ENCODE peak calls at places on chromosomes 11 and 22, in nine cellular contexts. P is GM12865; I is activated CD8-positive, alpha-beta memory T cell treated with anti-CD3 and anti-CD28 coated beads, Interleukin-2, amount 50 U/mL, for 48 hours; Y is activated effector memory CD4-positive, alpha-beta T cell treated with anti-CD3 and anti-CD28 coated beads, Interleukin-2, amount 50 U/mL, for 16 hours; R is astrocyte; L is HEK293T; X is Right ventricle myocardium inferior; A is NCI-H774; K is GM10248. Z is an unnamed sample.

GRCh38 chr11:27246925-27247324 is 116.1 kb downstream of the CCDC34 start:
- DNase-seq in I (no peak), Y (no peak), R (peak; percentile 86), K (no peak), P (no peak), A (no peak), X (no peak), L (no peak), Z (no peak)

GRCh38 chr11:67634366-67635230 is 4.9 kb upstream of the NUDT8 start:
- DNase-seq in A (no peak), Y (peak; percentile 47), I (no peak), P (no peak), K (no peak), L (no peak), R (no peak), X (no peak), Z (no peak)

GRCh38 chr11:32473282-32473909 is 38.1 kb upstream of the WT1 start:
- DNase-seq in Y (no peak), P (no peak), I (no peak), X (no peak), L (no peak), K (no peak), A (no peak), R (no peak), Z (no peak)

GRCh38 chr11:86990520-86990919 is 35.3 kb upstream of the FZD4 start:
- DNase-seq in X (no peak), P (no peak), K (no peak), Y (no peak), A (no peak), I (no peak), R (peak; percentile 82), L (no peak), Z (no peak)

GRCh38 chr22:46425011-46425410 is 89.5 kb downstream of the TRMU start:
- DNase-seq in I (no peak), P (no peak), L (no peak), Y (no peak), R (peak; percentile 99), X (no peak), A (no peak), K (no peak), Z (peak; percentile 13)

GRCh38 chr11:23006730-23007129 is 146.5 kb upstream of the CCDC179 start:
- DNase-seq in L (no peak), R (no peak), A (no peak), Y (no peak), K (no peak), P (no peak), I (no peak), X (no peak), Z (no peak)

GRCh38 chr22:38135133-38135706 is 24.7 kb upstream of the BAIAP2L2 start:
- DNase-seq in P (no peak), X (no peak), K (no peak), L (no peak), Y (no peak), A (no peak), I (no peak), R (peak; percentile 80), Z (no peak)

GRCh38 chr11:9760180-9760550 is 96.3 kb downstream of the SWAP70 start:
- DNase-seq in K (no peak), Y (no peak), R (peak; percentile 93), P (no peak), X (peak; percentile 95), I (no peak), A (no peak), L (no peak), Z (no peak)

GRCh38 chr22:41862160-41862529 is 29.2 kb downstream of the SREBF2 start:
- DNase-seq in X (no peak), Y (peak; percentile 79), A (no peak), P (peak; percentile 85), L (no peak), R (peak; percentile 24), I (no peak), K (peak; percentile 70), Z (no peak)

GRCh38 chr11:57436031-57436430 is 9.1 kb upstream of the SLC43A3 start:
- DNase-seq in Y (no peak), X (no peak), R (no peak), P (no peak), A (no peak), K (no peak), L (no peak), I (no peak), Z (no peak)

GRCh38 chr22:46791201-46791731 is 28.8 kb downstream of the TBC1D22A start:
- DNase-seq in I (peak; percentile 80), X (no peak), L (no peak), R (peak; percentile 58), A (no peak), Y (peak; percentile 90), P (peak; percentile 69), K (no peak), Z (no peak)

GRCh38 chr11:82901165-82901938 is at the start of gene DDIAS:
- DNase-seq in A (peak; percentile 99), X (peak; percentile 96), L (peak; percentile 90), Y (peak; percentile 98), R (peak; percentile 96), K (peak; percentile 91), P (peak; percentile 98), I (peak; percentile 91), Z (peak; percentile 89)

GRCh38 chr11:78809931-78810481 is 235.3 kb upstream of the NARS2 start:
- DNase-seq in A (no peak), I (no peak), R (no peak), L (no peak), Y (no peak), P (no peak), K (no peak), X (no peak), Z (no peak)

GRCh38 chr22:19981961-19982920 is 34.4 kb downstream of the ARVCF start:
- DNase-seq in K (no peak), X (peak; percentile 54), A (no peak), Y (no peak), L (no peak), P (no peak), R (no peak), I (no peak), Z (no peak)

GRCh38 chr22:25514436-25514835 is 50.0 kb upstream of the GRK3 start:
- DNase-seq in K (no peak), R (no peak), Y (no peak), L (no peak), I (no peak), P (no peak), A (no peak), X (no peak), Z (no peak)

GRCh38 chr22:48729499-48730171 is 1098.0 kb downstream of the BRD1 start:
- DNase-seq in P (no peak), R (no peak), I (no peak), K (no peak), L (no peak), Y (no peak), A (no peak), X (peak; percentile 55), Z (no peak)

GRCh38 chr11:77082838-77083552 is 16.2 kb downstream of the CAPN5 start:
- DNase-seq in P (no peak), K (no peak), X (no peak), R (no peak), Y (peak; percentile 76), L (no peak), I (peak; percentile 67), A (no peak), Z (no peak)

GRCh38 chr11:47378011-47378835 is at the start of gene SPI1:
- DNase-seq in L (no peak), X (peak; percentile 91), K (peak; percentile 90), A (no peak), Y (no peak), R (no peak), P (peak; percentile 90), I (no peak), Z (no peak)

GRCh38 chr11:1396375-1396841 is 6.7 kb downstream of the BRSK2 start:
- DNase-seq in I (no peak), L (no peak), Y (no peak), A (no peak), P (no peak), X (peak; percentile 55), R (no peak), K (no peak), Z (no peak)

GRCh38 chr11:73510106-73510505 is 87.8 kb downstream of the FAM168A start:
- DNase-seq in Y (no peak), L (no peak), I (no peak), R (no peak), K (no peak), A (no peak), X (no peak), P (no peak), Z (no peak)

GRCh38 chr11:31303644-31304043 is 65.9 kb downstream of the DCDC1 start:
- DNase-seq in A (no peak), X (no peak), K (no peak), I (no peak), P (no peak), L (no peak), R (no peak), Y (no peak), Z (peak; percentile 55)

GRCh38 chr11:57751676-57752253 is at the start of gene BTBD18:
- DNase-seq in P (peak; percentile 54), L (peak; percentile 46), A (no peak), K (peak; percentile 51), I (no peak), X (no peak), R (no peak), Y (no peak), Z (no peak)

GRCh38 chr11:16809901-16810668 is 71.6 kb downstream of the C11orf58 start:
- DNase-seq in P (no peak), I (no peak), X (peak; percentile 81), R (peak; percentile 31), K (no peak), A (no peak), Y (no peak), L (no peak), Z (no peak)

GRCh38 chr11:69563946-69564780 is 76.8 kb upstream of the CCND1 start:
- DNase-seq in I (peak; percentile 3), R (peak; percentile 52), P (no peak), L (no peak), X (no peak), A (no peak), Y (peak; percentile 49), K (no peak), Z (no peak)

GRCh38 chr22:21952586-21953571 is at the start of gene PPM1F:
- DNase-seq in X (peak; percentile 94), P (peak; percentile 84), A (peak; percentile 66), R (peak; percentile 20), K (peak; percentile 98), I (peak; percentile 99), Y (peak; percentile 97), L (peak; percentile 100), Z (peak; percentile 11)

Z was measured in DMS 273 treated with DMSO at 0.1 percent for 48 hours.